ENCODE peak calls at places on chromosomes 13 and 19, in ten cellular contexts. O is endothelial cell of umbilical vein, P is GM20000, B is omental fat pad, N is IMR-90, Z is right lobe of liver, I is RWPE1, K is AG04450, S is WTC11, M is HCT116. V is an unnamed sample.

GRCh38 chr19:33392341-33393285 is 19.1 kb downstream of the CEBPG start:
- DNase-seq in I (no peak), K (no peak), O (no peak), Z (peak; percentile 93), M (no peak), B (no peak), N (no peak), S (peak; percentile 8), P (no peak), V (peak; percentile 85)

GRCh38 chr13:23960566-23961156 is 63.4 kb upstream of the C1QTNF9B start:
- DNase-seq in M (peak; percentile 27), P (no peak), Z (no peak), B (no peak), K (no peak), I (peak; percentile 25), N (peak; percentile 60), S (no peak), O (peak; percentile 52), V (no peak)

GRCh38 chr19:50333235-50333736 is 4.1 kb upstream of the KCNC3 start:
- DNase-seq in M (peak; percentile 88), B (peak; percentile 35), S (peak; percentile 94), K (peak; percentile 39), Z (peak; percentile 94), I (peak; percentile 86), O (peak; percentile 89), P (peak; percentile 87), N (peak; percentile 67), V (peak; percentile 94)

GRCh38 chr13:113846639-113847318 is 17.1 kb downstream of the GAS6 start:
- DNase-seq in Z (no peak), M (no peak), N (no peak), K (no peak), P (no peak), B (peak; percentile 12), O (no peak), I (no peak), S (peak; percentile 8), V (no peak)

GRCh38 chr19:8452446-8453123 is 7.8 kb downstream of the HNRNPM start:
- DNase-seq in I (no peak), N (no peak), K (no peak), M (no peak), Z (no peak), O (no peak), S (no peak), P (no peak), B (no peak), V (no peak)

GRCh38 chr19:30711296-30711695 is 339.1 kb downstream of the ZNF536 start:
- DNase-seq in N (no peak), M (no peak), Z (no peak), O (no peak), K (no peak), S (no peak), P (no peak), I (no peak), B (no peak), V (no peak)

GRCh38 chr19:9940778-9941177 is 4.5 kb upstream of the OLFM2 start:
- DNase-seq in I (no peak), Z (no peak), O (no peak), B (no peak), M (no peak), N (peak; percentile 53), P (no peak), S (no peak), K (no peak), V (no peak)

GRCh38 chr19:29813665-29814064 is 1.9 kb downstream of the CCNE1 start:
- DNase-seq in Z (no peak), N (no peak), P (no peak), K (no peak), B (no peak), O (no peak), I (no peak), M (no peak), S (no peak), V (no peak)

GRCh38 chr19:14472202-14472961 is 2.8 kb downstream of the PTGER1 start:
- DNase-seq in Z (no peak), I (peak; percentile 70), K (no peak), N (peak; percentile 18), O (peak; percentile 51), S (peak; percentile 91), P (peak; percentile 96), M (peak; percentile 22), B (peak; percentile 73), V (peak; percentile 40)

GRCh38 chr19:48319647-48320537 is 5.5 kb upstream of the EMP3 start:
- DNase-seq in S (peak; percentile 94), K (no peak), P (peak; percentile 67), N (peak; percentile 75), Z (peak; percentile 86), O (peak; percentile 77), B (peak; percentile 96), M (peak; percentile 66), I (peak; percentile 76), V (peak; percentile 82)

GRCh38 chr19:21748088-21748487 is 19.3 kb downstream of the ZNF100 start:
- DNase-seq in S (no peak), P (no peak), M (no peak), I (no peak), O (no peak), B (no peak), N (no peak), Z (no peak), K (no peak), V (no peak)

GRCh38 chr13:50576156-50576555 is 267.3 kb downstream of the DLEU7 start:
- DNase-seq in P (no peak), O (no peak), K (no peak), M (no peak), B (no peak), S (no peak), Z (peak; percentile 75), I (no peak), N (no peak), V (peak; percentile 74)

GRCh38 chr13:84607614-84608013 is 725.3 kb upstream of the SLITRK1 start:
- DNase-seq in K (peak; percentile 50), M (no peak), N (peak; percentile 75), S (no peak), O (no peak), B (no peak), Z (no peak), P (no peak), I (peak; percentile 17), V (no peak)

GRCh38 chr13:58949646-58950045 is 1214.1 kb downstream of the DIAPH3 start:
- DNase-seq in N (no peak), M (no peak), I (no peak), Z (no peak), O (no peak), S (peak; percentile 43), K (no peak), P (no peak), B (no peak), V (no peak)

GRCh38 chr13:31045621-31046081 is 113.2 kb downstream of the TEX26 start:
- DNase-seq in K (peak; percentile 86), M (peak; percentile 94), O (peak; percentile 92), S (no peak), Z (no peak), P (peak; percentile 17), B (no peak), I (peak; percentile 90), N (peak; percentile 97), V (no peak)

GRCh38 chr19:4369109-4369887 is 25.9 kb downstream of the MPND start:
- DNase-seq in N (no peak), B (no peak), Z (peak; percentile 60), K (no peak), O (no peak), S (no peak), M (no peak), P (peak; percentile 83), I (peak; percentile 65), V (peak; percentile 39)

GRCh38 chr19:55088543-55089265 is 13.0 kb downstream of the EPS8L1 start:
- DNase-seq in P (peak; percentile 89), S (peak; percentile 97), N (peak; percentile 43), I (peak; percentile 69), B (peak; percentile 97), Z (no peak), K (peak; percentile 13), M (no peak), O (peak; percentile 70), V (no peak)

GRCh38 chr13:110283661-110284516 is 23.1 kb downstream of the COL4A1 start:
- DNase-seq in M (no peak), K (no peak), I (no peak), N (peak; percentile 66), O (no peak), P (no peak), Z (no peak), S (no peak), B (no peak), V (no peak)

GRCh38 chr13:76991796-76992547 is at the start of gene CLN5:
- DNase-seq in I (peak; percentile 86), P (peak; percentile 97), Z (peak; percentile 97), M (peak; percentile 77), O (peak; percentile 87), B (peak; percentile 52), S (peak; percentile 93), K (peak; percentile 67), N (peak; percentile 90), V (peak; percentile 98)
- TF ChIP-seq CTCF in I (no peak), P (no peak), Z (peak; percentile 4), M (no peak), O (no peak), B (no peak), S (no peak), K (peak; percentile 2), N (no peak), V (no peak)

GRCh38 chr13:20191902-20192469 is 752 bp downstream of the GJB2 start:
- DNase-seq in B (no peak), Z (peak; percentile 76), O (no peak), K (no peak), S (peak; percentile 53), I (no peak), M (no peak), P (peak; percentile 56), N (no peak), V (peak; percentile 44)
- TF ChIP-seq CTCF in B (no peak), Z (no peak), O (no peak), K (no peak), S (no peak), I (no peak), M (no peak), P (no peak), N (no peak), V (no peak)

DNA sequence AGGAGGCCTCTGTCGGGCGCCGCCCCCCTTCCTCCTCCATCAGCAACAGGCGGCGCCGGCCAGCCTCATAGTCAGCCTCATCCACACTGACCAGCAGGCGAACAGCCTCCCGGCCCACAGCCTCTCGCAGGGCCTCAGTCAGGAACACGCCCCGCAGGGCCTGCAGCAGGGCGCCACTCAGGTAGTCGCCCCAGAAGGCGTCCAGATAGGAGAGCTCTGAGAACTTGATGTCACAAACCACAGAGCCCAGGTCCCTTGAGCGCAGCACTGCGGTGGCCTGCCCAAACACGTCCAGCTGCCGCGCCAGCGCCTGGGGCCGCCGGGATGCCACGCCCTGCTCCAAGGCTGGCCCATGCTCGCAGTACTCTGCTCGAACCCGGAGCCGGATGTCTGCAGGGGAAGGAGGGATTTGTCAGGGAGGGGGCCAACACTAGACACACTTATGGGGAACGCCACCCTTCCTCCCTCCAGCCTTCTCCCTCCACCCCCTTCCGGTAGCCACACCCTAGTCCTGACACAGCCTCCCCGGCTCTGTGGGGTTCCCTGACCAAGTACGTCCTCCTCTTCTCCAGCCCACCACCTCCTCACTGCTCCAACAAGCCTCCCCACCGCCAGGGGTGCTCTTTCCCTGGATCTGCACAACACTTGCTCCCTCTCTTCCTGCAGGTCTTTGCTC is 17.9 kb downstream of the DEDD2 start:
- DNase-seq in B (no peak), S (peak; percentile 54), P (peak; percentile 85), O (no peak), N (no peak), M (no peak), K (no peak), I (peak; percentile 85), Z (peak; percentile 69), V (no peak)
- TF ChIP-seq CTCF in B (no peak), S (no peak), P (peak; percentile 28), O (no peak), N (no peak), M (no peak), K (no peak), I (peak; percentile 49), Z (no peak), V (no peak)

GRCh38 chr19:16801599-16801998 is 27.6 kb upstream of the SIN3B start:
- DNase-seq in P (no peak), O (no peak), K (no peak), Z (no peak), M (no peak), N (peak; percentile 71), I (no peak), B (no peak), S (no peak), V (no peak)
- TF ChIP-seq CTCF in P (no peak), O (no peak), K (no peak), Z (no peak), M (peak; percentile 16), N (no peak), I (no peak), B (no peak), S (no peak), V (no peak)